ENCODE peak calls at places on chromosomes 3 and 15, in eight cellular contexts. Y is IMR-90, A is upper lobe of right lung, O is aorta, H is A549, P is colonic mucosa, J is right lobe of liver, M is foreskin keratinocyte. R is an unnamed sample. For H3K4me1, the result is how much of the 10 kb centered on the place peaks cover.

GRCh38 chr3:89306535-89306934 is 199.1 kb downstream of the EPHA3 start:
- DNase-seq in A (no peak), O (no peak), J (no peak), P (no peak), Y (no peak), M (no peak), H (no peak), R (no peak)

GRCh38 chr3:184240384-184241140 is 8.2 kb downstream of the ALG3 start:
- DNase-seq in P (no peak), A (no peak), M (no peak), O (no peak), J (no peak), H (no peak), Y (peak), R (no peak)

GRCh38 chr3:16064660-16065414 is 109.6 kb upstream of the GALNT15 start:
- DNase-seq in O (peak), M (no peak), P (peak), H (peak), Y (peak), J (no peak), A (no peak), R (no peak)

GRCh38 chr3:10401990-10402761 is 81.3 kb upstream of the SEC13 start:
- DNase-seq in Y (no peak), J (no peak), O (no peak), A (no peak), H (no peak), M (no peak), P (no peak), R (no peak)

GRCh38 chr3:141367038-141367730 is 1.1 kb upstream of the ZBTB38 start:
- DNase-seq in A (no peak), M (peak), P (no peak), J (no peak), Y (peak), H (peak), O (no peak), R (no peak)

GRCh38 chr15:67771201-67771600 is 54.1 kb upstream of the SKOR1 start:
- DNase-seq in M (no peak), P (no peak), O (no peak), Y (no peak), A (no peak), J (no peak), H (no peak), R (no peak)

GRCh38 chr3:69809076-69809835 is 70.0 kb downstream of the MITF start:
- DNase-seq in O (no peak), H (no peak), J (no peak), A (no peak), P (no peak), M (no peak), Y (peak), R (no peak)

GRCh38 chr3:110815008-110815583 is 256.5 kb upstream of the NECTIN3 start:
- DNase-seq in P (no peak), Y (peak), A (no peak), M (peak), O (no peak), H (peak), J (no peak), R (peak)

GRCh38 chr3:196138464-196138863 is 56.6 kb upstream of the TFRC start:
- DNase-seq in M (no peak), Y (peak), A (no peak), J (no peak), O (peak), P (no peak), H (no peak), R (no peak)

GRCh38 chr15:37885651-37886050 is 48.8 kb upstream of the TMCO5A start:
- DNase-seq in O (no peak), M (no peak), P (no peak), H (no peak), A (no peak), Y (no peak), J (no peak), R (no peak)

GRCh38 chr3:143988306-143988705 is 16.7 kb downstream of the DIPK2A start:
- DNase-seq in P (no peak), Y (no peak), O (no peak), M (no peak), A (no peak), H (no peak), J (no peak), R (no peak)

GRCh38 chr3:181969925-181970324 is 258.2 kb downstream of the SOX2 start:
- DNase-seq in A (no peak), H (no peak), J (no peak), O (no peak), M (no peak), Y (no peak), P (no peak), R (no peak)

GRCh38 chr3:22117751-22118346 is 366.8 kb upstream of the ZNF385D start:
- DNase-seq in A (no peak), P (no peak), O (no peak), M (no peak), H (peak), Y (peak), J (no peak), R (peak)

GRCh38 chr15:74334127-74334526 is 33.3 kb downstream of the CYP11A1 start:
- DNase-seq in Y (no peak), M (no peak), H (no peak), O (no peak), P (no peak), J (no peak), A (no peak), R (no peak)

DNA sequence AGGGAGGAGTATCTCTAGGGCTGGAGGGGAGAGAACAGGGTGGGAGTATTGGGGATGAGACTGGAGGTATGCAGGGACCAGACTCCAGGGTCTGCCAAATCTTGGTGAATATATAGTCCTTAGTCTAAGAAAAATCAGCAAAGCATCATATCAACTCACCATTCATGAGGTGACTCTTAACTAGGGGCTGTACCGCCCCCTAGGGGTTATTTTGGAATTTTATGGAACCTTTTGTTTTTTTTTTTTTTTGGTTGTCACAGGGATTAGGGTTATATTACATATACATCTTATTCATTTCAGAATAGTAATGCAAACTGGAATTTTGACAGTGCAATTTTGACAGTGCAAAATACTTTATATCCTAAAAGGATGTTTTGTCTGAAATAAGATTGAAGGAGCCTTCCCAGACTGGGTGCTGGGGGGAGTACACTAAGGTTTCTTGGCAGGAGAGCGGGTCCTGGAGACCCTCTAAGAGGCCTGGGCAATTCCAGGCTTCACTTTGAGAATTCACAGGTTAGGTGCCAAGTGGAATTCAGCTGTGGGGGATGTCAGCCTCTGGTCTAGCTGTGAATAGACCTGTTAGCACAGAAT is 7.5 kb downstream of the CMTM7 start:
- DNase-seq in M (no peak), Y (peak), A (no peak), O (no peak), J (no peak), H (peak), P (peak), R (peak)
- H3K4me1 ChIP-seq in M (under half), Y (under half), A (half or more), O (under half), J (under half), H (under half), P (under half), R (under half)

GRCh38 chr3:194168994-194169393 is 33.0 kb downstream of the HES1 start:
- DNase-seq in O (no peak), J (no peak), M (no peak), A (no peak), H (peak), Y (no peak), P (no peak), R (no peak)

GRCh38 chr3:194169595-194169994 is 33.6 kb downstream of the HES1 start:
- DNase-seq in Y (no peak), O (no peak), J (no peak), A (no peak), M (no peak), P (no peak), H (no peak), R (no peak)

GRCh38 chr3:194166682-194167479 is 30.9 kb downstream of the HES1 start:
- DNase-seq in H (no peak), M (no peak), O (no peak), Y (no peak), J (no peak), A (no peak), P (no peak), R (no peak)

GRCh38 chr3:194167480-194167862 is 31.5 kb downstream of the HES1 start:
- DNase-seq in Y (no peak), H (no peak), O (no peak), J (no peak), M (no peak), P (no peak), A (no peak), R (no peak)

DNA sequence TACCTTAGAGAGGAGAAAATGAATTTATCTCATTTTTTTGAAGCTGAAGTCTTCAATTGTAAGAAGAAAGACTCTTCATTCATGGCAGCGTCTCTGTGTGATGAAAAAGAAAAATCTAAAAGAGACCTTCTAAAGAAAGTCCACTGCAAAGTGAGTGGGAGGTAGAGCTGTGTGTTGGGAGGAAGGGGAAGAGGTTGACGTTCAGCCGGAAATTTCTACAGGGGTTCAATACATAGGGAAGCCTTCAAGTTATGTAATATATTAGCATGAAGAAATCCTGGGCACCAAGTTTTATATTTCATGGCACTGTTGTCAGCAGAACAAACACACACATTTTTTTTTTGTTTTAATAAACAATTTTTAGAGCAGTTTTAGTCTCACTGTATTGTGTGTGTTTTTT is 31.9 kb downstream of the HES1 start:
- DNase-seq in H (no peak), A (no peak), P (no peak), M (no peak), J (no peak), O (no peak), Y (no peak), R (no peak)
- H3K4me1 ChIP-seq in H (under half), A (under half), P (under half), M (under half), J (under half), O (under half), Y (under half), R (under half)

DNA sequence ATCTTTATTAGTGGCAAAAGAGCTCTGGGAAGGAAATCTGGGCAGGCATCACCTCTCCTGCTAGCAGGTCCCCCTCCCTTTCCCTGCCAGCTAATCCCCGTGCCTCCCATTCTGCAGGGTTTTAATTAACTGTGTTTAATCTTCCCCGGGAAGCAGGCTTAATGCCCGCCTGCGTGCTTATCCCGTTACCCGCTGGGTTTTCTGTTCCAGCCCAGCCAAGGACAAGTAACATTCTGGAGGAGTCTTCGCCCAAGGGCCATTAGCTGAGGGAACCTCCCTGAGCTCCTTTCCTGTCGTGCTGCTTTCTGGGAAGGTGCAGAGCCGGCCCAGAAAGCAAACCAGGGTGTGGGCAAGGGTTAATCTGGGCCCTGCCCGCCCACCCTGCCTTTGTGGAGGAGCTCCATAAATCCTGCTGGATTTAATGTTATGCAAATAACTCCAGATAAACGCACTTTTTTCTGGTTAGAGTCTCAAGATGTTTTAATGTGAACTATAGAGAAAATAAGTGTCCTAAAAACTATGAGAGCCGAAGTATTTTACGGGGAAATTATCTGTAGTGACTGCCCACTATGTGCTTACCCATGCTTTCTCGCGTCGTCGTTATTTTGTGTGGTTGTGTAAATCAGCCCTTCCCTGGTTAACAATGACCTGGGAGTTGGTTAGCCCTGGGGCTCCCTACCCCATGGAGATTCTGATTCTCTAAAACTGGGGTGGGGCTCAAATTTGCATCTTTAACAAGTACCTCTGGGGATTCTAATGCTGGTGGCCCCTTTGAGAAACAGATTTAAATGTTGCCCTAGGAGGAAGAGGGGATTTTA is 25.9 kb downstream of the TRIM71 start:
- DNase-seq in O (no peak), Y (no peak), A (no peak), J (no peak), P (no peak), H (no peak), M (no peak), R (no peak)
- H3K4me1 ChIP-seq in O (under half), Y (under half), A (under half), J (under half), P (under half), H (under half), M (under half), R (under half)

GRCh38 chr3:66577804-66578203 is 77.0 kb upstream of the LRIG1 start:
- DNase-seq in H (no peak), P (no peak), J (no peak), A (no peak), O (no peak), Y (no peak), M (no peak), R (no peak)
- H3K4me1 ChIP-seq in H (under half), P (under half), J (under half), A (under half), O (under half), Y (under half), M (under half), R (under half)

GRCh38 chr3:56987238-56987932 is 73.1 kb upstream of the SPATA12 start:
- DNase-seq in Y (no peak), H (no peak), P (no peak), A (no peak), O (no peak), J (no peak), M (no peak), R (no peak)

GRCh38 chr3:56990295-56991015 is 70.0 kb upstream of the SPATA12 start:
- DNase-seq in H (no peak), O (no peak), J (no peak), M (no peak), A (no peak), P (peak), Y (no peak), R (peak)

GRCh38 chr3:56988874-56989433 is 71.5 kb upstream of the SPATA12 start:
- DNase-seq in J (peak), Y (peak), O (peak), M (no peak), A (no peak), P (peak), H (peak), R (peak)

GRCh38 chr3:56988458-56988857 is 72.0 kb upstream of the SPATA12 start:
- DNase-seq in H (no peak), P (no peak), J (no peak), Y (no peak), M (no peak), A (no peak), O (no peak), R (peak)

GRCh38 chr3:56989434-56990294 is 70.8 kb upstream of the SPATA12 start:
- DNase-seq in H (no peak), M (no peak), P (no peak), Y (no peak), O (no peak), A (no peak), J (no peak), R (peak)
- H3K4me1 ChIP-seq in H (under half), M (under half), P (under half), Y (under half), O (under half), A (under half), J (under half), R (under half)